ENCODE peak calls at places on chromosomes 12 and 14, in seven cellular contexts. P is NCI-H510A treated with DMSO at 0.1 percent for 48 hours; A is heart left ventricle; D is activated CD8-positive, alpha-beta memory T cell treated with anti-CD3 and anti-CD28 coated beads for 4 hours; G is Calu3; O is naive thymus-derived CD4-positive, alpha-beta T cell; V is AG09309. L is an unnamed sample.

GRCh38 chr12:108360487-108360886 is 21.4 kb upstream of the CMKLR1 start:
- DNase-seq in O (no peak), V (no peak), D (no peak), P (no peak), G (no peak), A (no peak), L (no peak)

GRCh38 chr12:42958271-42958674 is 368.7 kb upstream of the PRICKLE1 start:
- DNase-seq in O (no peak), P (no peak), A (no peak), G (no peak), V (no peak), D (no peak), L (no peak)

GRCh38 chr12:3132636-3133409 is 55.6 kb downstream of the TSPAN9 start:
- DNase-seq in G (no peak), P (no peak), A (peak), O (no peak), V (no peak), D (no peak), L (peak)

GRCh38 chr12:118107694-118108093 is 3.9 kb upstream of the VSIG10 start:
- DNase-seq in D (no peak), O (no peak), V (no peak), P (no peak), A (no peak), G (no peak), L (no peak)

GRCh38 chr14:63555572-63555971 is 12.4 kb upstream of the PPP2R5E start:
- DNase-seq in V (no peak), O (no peak), D (no peak), A (no peak), G (no peak), P (no peak), L (no peak)

GRCh38 chr12:125794401-125794800 is 729.2 kb downstream of the AACS start:
- DNase-seq in V (no peak), O (no peak), D (no peak), G (no peak), P (no peak), A (no peak), L (no peak)

GRCh38 chr12:14701808-14702568 is 5.6 kb upstream of the GUCY2C start:
- DNase-seq in P (no peak), O (no peak), D (no peak), G (no peak), A (no peak), V (no peak), L (no peak)

GRCh38 chr12:4540170-4540569 is 1.5 kb downstream of the RAD51AP1 start:
- DNase-seq in V (no peak), D (no peak), G (no peak), P (no peak), A (no peak), O (no peak), L (no peak)

GRCh38 chr12:128408669-128409068 is 141.7 kb downstream of the TMEM132C start:
- DNase-seq in G (no peak), A (no peak), P (no peak), O (no peak), D (no peak), V (no peak), L (no peak)

GRCh38 chr12:11164384-11164783 is 6.6 kb upstream of the SMIM10L1 start:
- DNase-seq in D (no peak), O (no peak), V (no peak), G (no peak), P (no peak), A (no peak), L (no peak)

GRCh38 chr12:50597200-50598195 is 92.7 kb downstream of the DIP2B start:
- DNase-seq in A (no peak), V (no peak), G (peak), O (no peak), P (no peak), D (peak), L (peak)

GRCh38 chr12:19236656-19237055 is 107.1 kb downstream of the PLEKHA5 start:
- DNase-seq in O (no peak), P (no peak), D (no peak), A (no peak), G (no peak), V (no peak), L (no peak)

GRCh38 chr12:43675048-43675904 is 83.3 kb downstream of the PUS7L start:
- DNase-seq in O (no peak), P (no peak), D (no peak), V (no peak), G (no peak), A (no peak), L (no peak)

GRCh38 chr12:128879898-128880764 is 26.9 kb downstream of the GLT1D1 start:
- DNase-seq in A (no peak), V (no peak), G (no peak), O (no peak), D (no peak), P (no peak), L (no peak)

GRCh38 chr12:117744418-117744817 is 224.4 kb downstream of the KSR2 start:
- DNase-seq in P (no peak), A (no peak), G (no peak), O (no peak), D (no peak), V (no peak), L (no peak)

GRCh38 chr12:47527816-47528215 is 178.0 kb downstream of the RPAP3 start:
- DNase-seq in O (no peak), V (no peak), A (no peak), G (no peak), P (no peak), D (no peak), L (no peak)

GRCh38 chr14:21494902-21495762 is 16.0 kb downstream of the METTL3 start:
- DNase-seq in V (no peak), O (no peak), P (no peak), D (no peak), A (no peak), G (no peak), L (no peak)

GRCh38 chr14:106308839-106309389 is 782.5 kb downstream of the TMEM121 start:
- DNase-seq in D (peak), A (no peak), P (no peak), O (peak), V (no peak), G (peak), L (no peak)

GRCh38 chr12:88237954-88238353 is 95.8 kb downstream of the TMTC3 start:
- DNase-seq in O (no peak), P (no peak), G (peak), D (no peak), V (no peak), A (no peak), L (peak)

GRCh38 chr14:21894003-21894897 is 220.6 kb upstream of the OR4E1 start:
- DNase-seq in P (no peak), O (peak), A (no peak), G (peak), D (no peak), V (no peak), L (no peak)

GRCh38 chr14:51732494-51733080 is 80.9 kb downstream of the FRMD6 start:
- DNase-seq in P (no peak), O (no peak), V (no peak), A (no peak), D (no peak), G (no peak), L (no peak)

GRCh38 chr12:1776139-1776975 is 44.0 kb upstream of the LRTM2 start:
- DNase-seq in D (no peak), G (no peak), V (peak), A (no peak), O (no peak), P (no peak), L (peak)

GRCh38 chr12:50786498-50787231 is 22.8 kb downstream of the ATF1 start:
- DNase-seq in V (peak), G (peak), O (no peak), D (no peak), P (no peak), A (no peak), L (peak)

GRCh38 chr12:91542048-91542447 is 359.4 kb upstream of the DCN start:
- DNase-seq in V (no peak), O (no peak), D (no peak), P (peak), G (no peak), A (no peak), L (no peak)

GRCh38 chr12:124422570-124423523 is 128.0 kb downstream of the RFLNA start:
- DNase-seq in G (peak), O (no peak), D (no peak), A (peak), P (peak), V (peak), L (peak)

GRCh38 chr14:91094772-91095171 is 19.1 kb upstream of the DGLUCY start:
- DNase-seq in O (no peak), A (no peak), G (no peak), V (no peak), P (no peak), D (no peak), L (no peak)

L was measured in SJSA1.